ENCODE peak calls at places on chromosomes 1 and 21, in four cellular contexts. One of them, this sample, is unnamed.

GRCh38 chr1:26318338-26319064 is 743 bp downstream of the CD52 start:
- DNase-seq in stimulated activated CD4-positive, alpha-beta T cell treated with anti-CD3 and anti-CD28 coated beads, Interleukin-1b, Interleukin-23, amount 100 ng/mL, for 4 hours: no peak
- DNase-seq in HEK293T: no peak
- DNase-seq in progenitor cell of endocrine pancreas: no peak
- DNase-seq in this sample: peak

GRCh38 chr1:213438339-213438738 is 387.3 kb downstream of the RPS6KC1 start:
- DNase-seq in stimulated activated CD4-positive, alpha-beta T cell treated with anti-CD3 and anti-CD28 coated beads, Interleukin-1b, Interleukin-23, amount 100 ng/mL, for 4 hours: no peak
- DNase-seq in progenitor cell of endocrine pancreas: no peak
- DNase-seq in HEK293T: no peak
- DNase-seq in this sample: no peak

GRCh38 chr1:229117664-229118300 is 153.1 kb upstream of the RAB4A start:
- DNase-seq in progenitor cell of endocrine pancreas: no peak
- DNase-seq in HEK293T: no peak
- DNase-seq in stimulated activated CD4-positive, alpha-beta T cell treated with anti-CD3 and anti-CD28 coated beads, Interleukin-1b, Interleukin-23, amount 100 ng/mL, for 4 hours: no peak
- DNase-seq in this sample: no peak

GRCh38 chr1:228408041-228408868 is 1.6 kb upstream of the TRIM11 start:
- DNase-seq in HEK293T: no peak
- DNase-seq in stimulated activated CD4-positive, alpha-beta T cell treated with anti-CD3 and anti-CD28 coated beads, Interleukin-1b, Interleukin-23, amount 100 ng/mL, for 4 hours: no peak
- DNase-seq in progenitor cell of endocrine pancreas: no peak
- DNase-seq in this sample: no peak

GRCh38 chr1:16913866-16914662 is 7.7 kb upstream of the CROCC start:
- DNase-seq in stimulated activated CD4-positive, alpha-beta T cell treated with anti-CD3 and anti-CD28 coated beads, Interleukin-1b, Interleukin-23, amount 100 ng/mL, for 4 hours: peak
- DNase-seq in progenitor cell of endocrine pancreas: peak
- DNase-seq in HEK293T: peak
- DNase-seq in this sample: peak

GRCh38 chr1:243883551-243883950 is 33.5 kb upstream of the AKT3 start:
- DNase-seq in HEK293T: no peak
- DNase-seq in stimulated activated CD4-positive, alpha-beta T cell treated with anti-CD3 and anti-CD28 coated beads, Interleukin-1b, Interleukin-23, amount 100 ng/mL, for 4 hours: no peak
- DNase-seq in progenitor cell of endocrine pancreas: no peak
- DNase-seq in this sample: no peak

GRCh38 chr1:228918335-228918734 is 183.1 kb downstream of the RHOU start:
- DNase-seq in HEK293T: no peak
- DNase-seq in progenitor cell of endocrine pancreas: no peak
- DNase-seq in stimulated activated CD4-positive, alpha-beta T cell treated with anti-CD3 and anti-CD28 coated beads, Interleukin-1b, Interleukin-23, amount 100 ng/mL, for 4 hours: no peak
- DNase-seq in this sample: no peak

GRCh38 chr1:87600848-87601247 is 272.2 kb downstream of the LMO4 start:
- DNase-seq in stimulated activated CD4-positive, alpha-beta T cell treated with anti-CD3 and anti-CD28 coated beads, Interleukin-1b, Interleukin-23, amount 100 ng/mL, for 4 hours: no peak
- DNase-seq in HEK293T: no peak
- DNase-seq in progenitor cell of endocrine pancreas: no peak
- DNase-seq in this sample: no peak

GRCh38 chr1:27876341-27877114 is 4.2 kb downstream of the THEMIS2 start:
- DNase-seq in HEK293T: no peak
- DNase-seq in stimulated activated CD4-positive, alpha-beta T cell treated with anti-CD3 and anti-CD28 coated beads, Interleukin-1b, Interleukin-23, amount 100 ng/mL, for 4 hours: no peak
- DNase-seq in progenitor cell of endocrine pancreas: no peak
- DNase-seq in this sample: no peak

GRCh38 chr1:237931631-237932030 is 40.9 kb upstream of the ZP4 start:
- DNase-seq in stimulated activated CD4-positive, alpha-beta T cell treated with anti-CD3 and anti-CD28 coated beads, Interleukin-1b, Interleukin-23, amount 100 ng/mL, for 4 hours: no peak
- DNase-seq in progenitor cell of endocrine pancreas: no peak
- DNase-seq in HEK293T: no peak
- DNase-seq in this sample: no peak

GRCh38 chr1:13523780-13524477 is 10.1 kb upstream of the LRRC38 start:
- DNase-seq in progenitor cell of endocrine pancreas: no peak
- DNase-seq in stimulated activated CD4-positive, alpha-beta T cell treated with anti-CD3 and anti-CD28 coated beads, Interleukin-1b, Interleukin-23, amount 100 ng/mL, for 4 hours: no peak
- DNase-seq in HEK293T: no peak
- DNase-seq in this sample: no peak

GRCh38 chr1:172906778-172907592 is 143.8 kb downstream of the TNFSF18 start:
- DNase-seq in stimulated activated CD4-positive, alpha-beta T cell treated with anti-CD3 and anti-CD28 coated beads, Interleukin-1b, Interleukin-23, amount 100 ng/mL, for 4 hours: no peak
- DNase-seq in HEK293T: no peak
- DNase-seq in progenitor cell of endocrine pancreas: no peak
- DNase-seq in this sample: no peak

GRCh38 chr1:91201174-91201573 is 179.3 kb upstream of the ZNF644 start:
- DNase-seq in progenitor cell of endocrine pancreas: no peak
- DNase-seq in stimulated activated CD4-positive, alpha-beta T cell treated with anti-CD3 and anti-CD28 coated beads, Interleukin-1b, Interleukin-23, amount 100 ng/mL, for 4 hours: no peak
- DNase-seq in HEK293T: no peak
- DNase-seq in this sample: no peak

GRCh38 chr1:2388004-2388913 is 3.1 kb downstream of the MORN1 start:
- DNase-seq in progenitor cell of endocrine pancreas: no peak
- DNase-seq in HEK293T: no peak
- DNase-seq in stimulated activated CD4-positive, alpha-beta T cell treated with anti-CD3 and anti-CD28 coated beads, Interleukin-1b, Interleukin-23, amount 100 ng/mL, for 4 hours: no peak
- DNase-seq in this sample: no peak

GRCh38 chr1:189609206-189609605 is 868.5 kb downstream of the BRINP3 start:
- DNase-seq in progenitor cell of endocrine pancreas: no peak
- DNase-seq in HEK293T: no peak
- DNase-seq in stimulated activated CD4-positive, alpha-beta T cell treated with anti-CD3 and anti-CD28 coated beads, Interleukin-1b, Interleukin-23, amount 100 ng/mL, for 4 hours: no peak
- DNase-seq in this sample: no peak

GRCh38 chr1:54220004-54220811 is 20.2 kb downstream of the MRPL37 start:
- DNase-seq in progenitor cell of endocrine pancreas: no peak
- DNase-seq in HEK293T: no peak
- DNase-seq in stimulated activated CD4-positive, alpha-beta T cell treated with anti-CD3 and anti-CD28 coated beads, Interleukin-1b, Interleukin-23, amount 100 ng/mL, for 4 hours: no peak
- DNase-seq in this sample: no peak

GRCh38 chr21:24693779-24694178 is 913.5 kb downstream of the MRPL39 start:
- DNase-seq in HEK293T: no peak
- DNase-seq in stimulated activated CD4-positive, alpha-beta T cell treated with anti-CD3 and anti-CD28 coated beads, Interleukin-1b, Interleukin-23, amount 100 ng/mL, for 4 hours: no peak
- DNase-seq in progenitor cell of endocrine pancreas: no peak
- DNase-seq in this sample: no peak

GRCh38 chr1:220564216-220564615 is 36.3 kb downstream of the MARK1 start:
- DNase-seq in stimulated activated CD4-positive, alpha-beta T cell treated with anti-CD3 and anti-CD28 coated beads, Interleukin-1b, Interleukin-23, amount 100 ng/mL, for 4 hours: no peak
- DNase-seq in HEK293T: no peak
- DNase-seq in progenitor cell of endocrine pancreas: no peak
- DNase-seq in this sample: no peak

GRCh38 chr1:19450811-19451564 is 34.4 kb downstream of the CAPZB start:
- DNase-seq in HEK293T: no peak
- DNase-seq in stimulated activated CD4-positive, alpha-beta T cell treated with anti-CD3 and anti-CD28 coated beads, Interleukin-1b, Interleukin-23, amount 100 ng/mL, for 4 hours: no peak
- DNase-seq in progenitor cell of endocrine pancreas: no peak
- DNase-seq in this sample: no peak

This sample was measured in stimulated activated naive CD4-positive, alpha-beta T cell treated with Interleukin-2 at 50 U/mL for 16 hours.